ENCODE peak calls at places on chromosomes 12 and 14, in five cellular contexts. O, D, J, T and H are unnamed samples.

GRCh38 chr12:58774008-58774407 is 146.3 kb downstream of the LRIG3 start:
- DNase-seq in O (no peak), D (no peak), T (no peak), J (no peak), H (no peak)

GRCh38 chr12:64187370-64187769 is 34.7 kb downstream of the KICS2 start:
- DNase-seq in J (no peak), D (no peak), O (no peak), T (no peak), H (no peak)

GRCh38 chr14:68794856-68795601 is 2.2 kb upstream of the ZFP36L1 start:
- DNase-seq in D (no peak), T (peak), O (peak), J (no peak), H (no peak)

GRCh38 chr12:46073321-46073720 is 82.9 kb upstream of the SCAF11 start:
- DNase-seq in D (no peak), O (no peak), J (no peak), T (no peak), H (no peak)

GRCh38 chr12:100959481-100959880 is 164.9 kb downstream of the ANO4 start:
- DNase-seq in T (no peak), O (no peak), J (no peak), D (no peak), H (no peak)

GRCh38 chr12:115295886-115296285 is 611.9 kb upstream of the TBX3 start:
- DNase-seq in D (no peak), J (no peak), O (no peak), T (no peak), H (no peak)

GRCh38 chr14:78157855-78158436 is 12.2 kb upstream of the NRXN3 start:
- DNase-seq in D (peak), T (peak), J (no peak), O (no peak), H (peak)

GRCh38 chr14:90508536-90509254 is 111.9 kb downstream of the CALM1 start:
- DNase-seq in D (no peak), J (no peak), T (no peak), O (no peak), H (no peak)

GRCh38 chr12:90905691-90906370 is 49.1 kb downstream of the CCER1 start:
- DNase-seq in J (no peak), O (no peak), D (no peak), T (no peak), H (no peak)

GRCh38 chr12:53798575-53798974 is 46.8 kb upstream of the CISTR start:
- DNase-seq in D (no peak), O (peak), T (peak), J (no peak), H (peak)

GRCh38 chr12:753401-754237 is 1.2 kb downstream of the WNK1 start:
- DNase-seq in J (peak), T (peak), O (peak), D (peak), H (peak)

GRCh38 chr14:74794947-74795346 is 31.8 kb downstream of the YLPM1 start:
- DNase-seq in T (no peak), D (no peak), O (no peak), J (no peak), H (no peak)

GRCh38 chr12:68042212-68042699 is 53.0 kb downstream of the IFNG-AS1 start:
- DNase-seq in J (peak), T (peak), D (no peak), O (no peak), H (peak)

GRCh38 chr12:63935361-63935760 is 90.9 kb downstream of the SRGAP1 start:
- DNase-seq in T (no peak), O (no peak), D (no peak), J (no peak), H (no peak)

GRCh38 chr12:52020126-52020525 is 13.4 kb downstream of the TAMALIN start:
- DNase-seq in J (no peak), T (no peak), O (no peak), D (no peak), H (no peak)

GRCh38 chr12:44248436-44248835 is 412.6 kb downstream of the TMEM117 start:
- DNase-seq in O (no peak), D (no peak), T (no peak), J (no peak), H (no peak)

GRCh38 chr12:62767506-62767905 is 167.4 kb downstream of the PPM1H start:
- DNase-seq in D (no peak), J (no peak), O (peak), T (peak), H (no peak)

GRCh38 chr12:24226745-24227350 is 277.4 kb upstream of the SOX5 start:
- DNase-seq in T (peak), O (peak), D (no peak), J (peak), H (no peak)

GRCh38 chr14:106459971-106460730 is 933.8 kb downstream of the TMEM121 start:
- DNase-seq in J (peak), O (peak), D (no peak), T (no peak), H (peak)

GRCh38 chr14:74605531-74606223 is 6.4 kb downstream of the LTBP2 start:
- DNase-seq in O (no peak), T (peak), D (no peak), J (no peak), H (peak)

GRCh38 chr12:109864916-109865315 is 15.4 kb downstream of the GLTP start:
- DNase-seq in D (no peak), J (no peak), O (no peak), T (no peak), H (no peak)

GRCh38 chr14:23487216-23487615 is 17.7 kb downstream of the NGDN start:
- DNase-seq in O (no peak), D (no peak), J (no peak), T (no peak), H (no peak)

GRCh38 chr12:113374823-113375428 is 16.5 kb downstream of the PLBD2 start:
- DNase-seq in J (no peak), O (no peak), T (no peak), D (no peak), H (no peak)

GRCh38 chr12:1220127-1221092 is 229.4 kb downstream of the ERC1 start:
- DNase-seq in T (no peak), J (no peak), D (no peak), O (peak), H (no peak)

GRCh38 chr14:53493310-53493709 is 340.2 kb upstream of the DDHD1 start:
- DNase-seq in D (no peak), J (no peak), T (no peak), O (no peak), H (no peak)

GRCh38 chr12:21769311-21769710 is 5.2 kb downstream of the KCNJ8 start:
- DNase-seq in O (no peak), T (no peak), D (no peak), J (no peak), H (no peak)

GRCh38 chr12:50257226-50258166 is 25.8 kb downstream of the LIMA1 start:
- DNase-seq in T (peak), D (no peak), O (peak), J (no peak), H (peak)

GRCh38 chr12:56487448-56488040 is 417 bp downstream of the GLS2 start:
- DNase-seq in O (no peak), D (peak), T (peak), J (peak), H (no peak)

GRCh38 chr12:48996794-48997718 is 2.1 kb downstream of the DDN start:
- DNase-seq in D (peak), J (peak), T (peak), O (peak), H (no peak)

GRCh38 chr14:105199093-105199492 is 18.0 kb upstream of the NUDT14 start:
- DNase-seq in J (no peak), D (no peak), T (no peak), O (no peak), H (no peak)